ENCODE peak calls at places on chromosomes 13 and 19, in four cellular contexts. R is neural progenitor cell; N is CD8-positive, alpha-beta T cell; K is brain microvascular endothelial cell. D is an unnamed sample. For H3K36me3, the result is how much of the 10 kb centered on the place peaks cover.

GRCh38 chr19:632228-633067 is 889 bp downstream of the POLRMT start:
- DNase-seq in R (peak), N (no peak), K (peak), D (no peak)

GRCh38 chr13:30112602-30113435 is 194.5 kb downstream of the KATNAL1 start:
- DNase-seq in K (peak), R (peak), N (peak), D (no peak)

GRCh38 chr13:106276876-106277275 is 258.6 kb downstream of the EFNB2 start:
- DNase-seq in K (no peak), R (no peak), N (no peak), D (peak)

GRCh38 chr19:4803736-4804695 is 12.5 kb downstream of the FEM1A start:
- DNase-seq in K (peak), N (peak), R (peak), D (no peak)

GRCh38 chr19:14072535-14073231 is at the start of gene MISP3:
- DNase-seq in K (no peak), N (no peak), R (peak), D (no peak)

GRCh38 chr19:5774921-5775320 is 9.6 kb downstream of the PRR22 start:
- DNase-seq in N (no peak), R (no peak), K (no peak), D (no peak)

GRCh38 chr13:18232298-18232993 is 949.2 kb downstream of the TUBA3C start:
- DNase-seq in R (no peak), K (no peak), N (no peak), D (no peak)

GRCh38 chr19:4653793-4654436 is 14.6 kb downstream of the TNFAIP8L1 start:
- DNase-seq in R (no peak), N (no peak), K (no peak), D (no peak)

GRCh38 chr19:31436121-31436776 is 87.0 kb upstream of the TSHZ3 start:
- DNase-seq in K (no peak), R (no peak), N (no peak), D (peak)

GRCh38 chr13:77980592-77980991 is 62.0 kb upstream of the EDNRB start:
- DNase-seq in N (no peak), K (peak), R (peak), D (peak)

GRCh38 chr19:5309438-5310204 is 31.0 kb downstream of the PTPRS start:
- DNase-seq in R (no peak), N (no peak), K (no peak), D (no peak)

GRCh38 chr13:27592865-27593264 is 27.5 kb downstream of the LNX2 start:
- DNase-seq in N (no peak), R (no peak), K (no peak), D (no peak)

GRCh38 chr19:11261902-11262839 is at the start of gene DOCK6:
- DNase-seq in N (no peak), R (peak), K (no peak), D (no peak)

GRCh38 chr13:41361501-41361900 is 50.4 kb downstream of the NAA16 start:
- DNase-seq in R (no peak), K (peak), N (no peak), D (no peak)

GRCh38 chr13:113631341-113632095 is 26.5 kb downstream of the ATP4B start:
- DNase-seq in N (no peak), K (no peak), R (no peak), D (no peak)

GRCh38 chr13:113635048-113635420 is 23.0 kb downstream of the ATP4B start:
- DNase-seq in R (no peak), N (no peak), K (no peak), D (no peak)

GRCh38 chr13:113632706-113633484 is 25.1 kb downstream of the ATP4B start:
- DNase-seq in R (no peak), K (no peak), N (no peak), D (no peak)

GRCh38 chr13:113634279-113635047 is 23.5 kb downstream of the ATP4B start:
- DNase-seq in R (no peak), K (no peak), N (no peak), D (no peak)

DNA sequence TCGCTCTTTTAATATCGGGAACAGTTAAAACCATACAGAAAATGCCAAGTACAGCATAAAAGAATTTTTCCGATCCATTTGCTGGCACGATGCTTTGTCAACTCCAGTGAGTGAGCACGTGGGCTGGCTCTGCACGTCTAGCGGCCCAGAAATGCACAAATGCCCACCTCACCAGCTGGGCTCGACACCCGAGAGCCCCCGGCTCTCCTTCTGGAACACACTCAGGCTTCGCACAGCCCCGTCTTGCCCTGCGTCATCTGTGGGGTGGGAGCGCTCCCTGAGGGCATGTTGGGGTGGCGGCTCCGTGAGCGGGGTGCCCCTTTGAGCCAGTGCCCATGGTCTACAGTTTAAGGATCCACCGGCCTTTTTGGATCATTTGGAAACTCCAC is 24.5 kb downstream of the ATP4B start:
- DNase-seq in N (no peak), R (no peak), K (no peak), D (no peak)
- TF ChIP-seq CTCF in N (no peak), R (no peak), K (no peak), D (no peak)

DNA sequence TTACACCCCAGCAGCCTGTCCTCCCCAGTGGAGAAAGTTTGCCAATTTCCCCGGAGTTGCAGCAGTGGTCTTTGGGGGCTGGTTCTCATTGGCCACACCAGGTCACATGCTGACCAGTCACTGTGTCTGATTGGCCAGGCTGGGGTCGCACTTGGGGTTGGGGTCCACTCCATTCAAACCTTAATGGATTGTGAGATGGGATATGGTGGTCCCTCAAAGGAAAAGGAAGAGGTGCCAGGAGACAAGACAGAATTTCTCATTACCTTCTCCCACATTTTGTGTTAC is 3.4 kb downstream of the PPM1N start:
- DNase-seq in R (no peak), K (no peak), N (no peak), D (no peak)
- H3K4me3 ChIP-seq in R (no peak), K (no peak), N (no peak), D (no peak)

GRCh38 chr19:17195106-17195505 is 20.1 kb upstream of the USE1 start:
- DNase-seq in R (no peak), N (no peak), K (no peak), D (no peak)
- H3K36me3 ChIP-seq in R (under half), N (half or more), K (half or more), D (under half)

DNA sequence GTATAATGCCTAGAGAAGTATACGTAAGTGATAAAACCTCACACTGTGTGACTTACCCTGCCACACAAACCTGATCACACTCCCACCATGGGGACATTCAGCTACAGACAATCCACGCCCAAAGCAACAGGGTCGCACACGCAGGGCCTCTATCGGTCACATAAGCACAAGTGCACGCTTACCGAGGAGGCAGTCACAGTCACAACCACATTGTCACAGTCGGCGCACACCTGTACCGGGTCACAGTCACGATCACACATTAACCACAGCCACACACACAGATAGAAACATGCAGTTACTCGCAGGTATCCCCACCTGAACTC is 584 bp downstream of the ZNF566 start:
- DNase-seq in K (peak), N (peak), R (peak), D (no peak)
- TF ChIP-seq CTCF in K (no peak), N (no peak), R (no peak), D (no peak)

DNA sequence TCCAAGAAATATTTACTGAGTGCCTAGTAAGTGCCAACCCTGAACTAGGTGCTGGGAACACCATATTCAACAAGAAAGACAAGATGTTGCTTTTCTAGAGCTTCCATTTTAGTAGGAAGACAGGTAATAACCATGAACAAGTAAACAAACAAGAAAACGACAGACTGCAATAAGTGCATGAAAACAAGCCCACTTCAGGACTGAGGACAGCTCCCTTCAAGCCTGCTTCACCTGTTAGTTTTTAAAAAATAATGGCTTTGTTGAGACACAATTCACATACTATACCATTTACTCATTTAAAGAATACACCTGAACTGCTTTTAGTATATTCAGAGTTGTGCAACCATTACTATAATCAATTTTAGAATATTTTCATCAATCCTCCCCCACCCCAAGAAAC is 30.4 kb downstream of the CYP4F22 start:
- DNase-seq in R (no peak), N (no peak), K (no peak), D (no peak)
- H3K4me3 ChIP-seq in R (no peak), N (no peak), K (no peak), D (no peak)

GRCh38 chr19:35516310-35516709 is 2.9 kb upstream of the DMKN start:
- DNase-seq in R (no peak), N (no peak), K (no peak), D (no peak)

GRCh38 chr19:35518313-35518712 is 4.9 kb upstream of the DMKN start:
- DNase-seq in R (no peak), N (no peak), K (peak), D (peak)

GRCh38 chr19:35517342-35517741 is 3.9 kb upstream of the DMKN start:
- DNase-seq in K (no peak), N (no peak), R (no peak), D (no peak)

GRCh38 chr19:35521124-35521743 is 6.9 kb downstream of the SBSN start:
- DNase-seq in R (no peak), N (no peak), K (no peak), D (no peak)

GRCh38 chr19:35519291-35519690 is 5.8 kb upstream of the DMKN start:
- DNase-seq in R (no peak), K (no peak), N (no peak), D (no peak)
- H3K36me3 ChIP-seq in R (under half), K (under half), N (under half), D (under half)

DNA sequence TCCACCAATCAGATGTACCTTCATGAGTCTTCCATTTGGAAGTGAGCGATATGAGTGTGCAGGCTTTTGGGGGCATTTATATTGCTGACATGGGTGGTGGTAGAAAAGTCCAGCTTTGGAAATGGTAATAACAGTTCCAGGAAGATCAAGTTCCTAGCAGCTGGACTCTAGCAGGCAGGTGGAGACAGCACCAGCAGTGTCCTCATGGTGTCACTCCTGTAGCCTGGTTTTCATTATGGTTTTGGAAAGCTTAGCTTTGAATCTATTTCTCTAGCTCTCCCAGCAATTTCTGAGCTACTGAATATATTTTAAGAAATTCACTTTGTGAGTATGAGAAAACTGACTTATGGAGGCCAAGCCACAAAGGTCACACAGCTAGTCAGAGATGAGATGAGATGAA is 523.2 kb upstream of the HTR2A start:
- DNase-seq in K (no peak), R (no peak), N (no peak), D (no peak)
- TF ChIP-seq CTCF in K (peak), R (no peak), N (no peak), D (no peak)

DNA sequence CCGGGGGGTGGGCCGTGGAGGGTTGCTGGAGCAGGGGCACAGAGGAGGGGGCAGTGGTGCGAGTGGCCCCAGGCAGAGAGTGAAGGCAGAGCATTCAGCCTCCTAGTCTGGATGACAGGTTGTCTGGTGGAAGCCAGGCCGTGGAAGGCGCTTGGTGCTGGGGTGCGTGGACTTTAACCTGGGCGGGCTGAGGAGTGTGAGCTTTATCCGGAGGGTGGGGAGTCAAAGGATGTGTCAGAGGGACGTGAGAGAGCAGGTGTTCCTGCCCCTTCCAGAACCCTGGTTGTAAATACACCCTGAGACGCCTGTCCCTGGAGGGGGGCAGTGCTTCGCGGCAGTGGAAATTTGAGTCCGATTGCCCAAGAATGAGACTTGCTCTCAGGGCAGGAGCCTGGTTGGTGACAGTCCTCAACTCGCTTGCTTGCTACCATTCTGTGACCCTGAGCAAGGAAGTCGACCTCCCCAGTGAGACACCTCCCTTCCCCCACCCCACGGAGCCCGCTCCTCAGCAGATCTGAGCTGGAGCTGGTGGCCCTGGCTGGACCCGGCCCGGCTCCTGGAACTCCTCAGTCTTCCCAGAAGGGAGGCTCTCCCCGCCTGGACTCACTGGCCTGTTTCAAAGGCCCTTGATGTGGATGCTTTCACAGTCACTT is 2.3 kb downstream of the SPPL2B start:
- DNase-seq in R (no peak), N (no peak), K (no peak), D (no peak)
- H3K4me3 ChIP-seq in R (peak), N (no peak), K (no peak), D (no peak)